ENCODE peak calls at places on chromosomes 11 and 22, in ten cellular contexts. One of them, this sample, is unnamed.

GRCh38 chr22:46660604-46661201 is 40.5 kb downstream of the GRAMD4 start:
- DNase-seq in thoracic aorta: no peak
- DNase-seq in RWPE1: no peak
- DNase-seq in NCI-H1930: no peak
- DNase-seq in foreskin keratinocyte: no peak
- DNase-seq in astrocyte: no peak
- DNase-seq in T-helper 9 cell: peak
- DNase-seq in HTR-8/SVneo: no peak
- DNase-seq in kidney glomerular epithelial cell: no peak
- DNase-seq in left cardiac atrium: peak
- DNase-seq in this sample: no peak

GRCh38 chr11:47186076-47186936 is at the start of gene PACSIN3:
- DNase-seq in thoracic aorta: no peak
- DNase-seq in RWPE1: peak
- DNase-seq in NCI-H1930: peak
- DNase-seq in foreskin keratinocyte: no peak
- DNase-seq in astrocyte: no peak
- DNase-seq in T-helper 9 cell: peak
- DNase-seq in HTR-8/SVneo: peak
- DNase-seq in kidney glomerular epithelial cell: no peak
- DNase-seq in left cardiac atrium: peak
- DNase-seq in this sample: no peak

GRCh38 chr22:42932857-42933782 is 76.0 kb upstream of the ARFGAP3 start:
- DNase-seq in thoracic aorta: no peak
- DNase-seq in RWPE1: no peak
- DNase-seq in NCI-H1930: no peak
- DNase-seq in foreskin keratinocyte: no peak
- DNase-seq in astrocyte: peak
- DNase-seq in T-helper 9 cell: no peak
- DNase-seq in HTR-8/SVneo: no peak
- DNase-seq in kidney glomerular epithelial cell: no peak
- DNase-seq in left cardiac atrium: no peak
- DNase-seq in this sample: peak

GRCh38 chr11:119772581-119772980 is 43.6 kb upstream of the NECTIN1 start:
- DNase-seq in thoracic aorta: no peak
- DNase-seq in RWPE1: no peak
- DNase-seq in NCI-H1930: no peak
- DNase-seq in foreskin keratinocyte: no peak
- DNase-seq in astrocyte: no peak
- DNase-seq in T-helper 9 cell: no peak
- DNase-seq in HTR-8/SVneo: no peak
- DNase-seq in kidney glomerular epithelial cell: no peak
- DNase-seq in left cardiac atrium: no peak
- DNase-seq in this sample: no peak

GRCh38 chr11:30876656-30877371 is 290.7 kb upstream of the MPPED2 start:
- DNase-seq in thoracic aorta: no peak
- DNase-seq in RWPE1: no peak
- DNase-seq in NCI-H1930: no peak
- DNase-seq in foreskin keratinocyte: peak
- DNase-seq in astrocyte: no peak
- DNase-seq in T-helper 9 cell: no peak
- DNase-seq in HTR-8/SVneo: no peak
- DNase-seq in kidney glomerular epithelial cell: no peak
- DNase-seq in left cardiac atrium: peak
- DNase-seq in this sample: no peak

GRCh38 chr22:20999350-21000214 is 2.3 kb downstream of the THAP7 start:
- DNase-seq in thoracic aorta: no peak
- DNase-seq in RWPE1: no peak
- DNase-seq in NCI-H1930: no peak
- DNase-seq in foreskin keratinocyte: no peak
- DNase-seq in astrocyte: no peak
- DNase-seq in T-helper 9 cell: no peak
- DNase-seq in HTR-8/SVneo: no peak
- DNase-seq in kidney glomerular epithelial cell: no peak
- DNase-seq in left cardiac atrium: no peak
- DNase-seq in this sample: no peak

GRCh38 chr11:34148504-34149165 is 43.2 kb downstream of the NAT10 start:
- DNase-seq in thoracic aorta: no peak
- DNase-seq in RWPE1: no peak
- DNase-seq in NCI-H1930: no peak
- DNase-seq in foreskin keratinocyte: no peak
- DNase-seq in astrocyte: no peak
- DNase-seq in T-helper 9 cell: no peak
- DNase-seq in HTR-8/SVneo: no peak
- DNase-seq in kidney glomerular epithelial cell: no peak
- DNase-seq in left cardiac atrium: no peak
- DNase-seq in this sample: no peak

GRCh38 chr11:68146704-68147474 is 25.7 kb upstream of the CHKA start:
- DNase-seq in thoracic aorta: no peak
- DNase-seq in RWPE1: peak
- DNase-seq in NCI-H1930: no peak
- DNase-seq in foreskin keratinocyte: no peak
- DNase-seq in astrocyte: no peak
- DNase-seq in T-helper 9 cell: no peak
- DNase-seq in HTR-8/SVneo: peak
- DNase-seq in kidney glomerular epithelial cell: peak
- DNase-seq in left cardiac atrium: peak
- DNase-seq in this sample: no peak

GRCh38 chr11:95100191-95100648 is 10.6 kb downstream of the ENDOD1 start:
- DNase-seq in thoracic aorta: no peak
- DNase-seq in RWPE1: no peak
- DNase-seq in NCI-H1930: no peak
- DNase-seq in foreskin keratinocyte: no peak
- DNase-seq in astrocyte: no peak
- DNase-seq in T-helper 9 cell: no peak
- DNase-seq in HTR-8/SVneo: no peak
- DNase-seq in kidney glomerular epithelial cell: no peak
- DNase-seq in left cardiac atrium: no peak
- DNase-seq in this sample: no peak

GRCh38 chr11:93718057-93718563 is 23.2 kb downstream of the TAF1D start:
- DNase-seq in thoracic aorta: no peak
- DNase-seq in RWPE1: no peak
- DNase-seq in NCI-H1930: no peak
- DNase-seq in foreskin keratinocyte: no peak
- DNase-seq in astrocyte: no peak
- DNase-seq in T-helper 9 cell: no peak
- DNase-seq in HTR-8/SVneo: no peak
- DNase-seq in kidney glomerular epithelial cell: no peak
- DNase-seq in left cardiac atrium: no peak
- DNase-seq in this sample: peak

GRCh38 chr11:116840746-116841296 is 3.4 kb upstream of the APOA1 start:
- DNase-seq in thoracic aorta: no peak
- DNase-seq in RWPE1: no peak
- DNase-seq in NCI-H1930: no peak
- DNase-seq in foreskin keratinocyte: no peak
- DNase-seq in astrocyte: no peak
- DNase-seq in T-helper 9 cell: no peak
- DNase-seq in HTR-8/SVneo: no peak
- DNase-seq in kidney glomerular epithelial cell: no peak
- DNase-seq in left cardiac atrium: no peak
- DNase-seq in this sample: no peak

GRCh38 chr22:44430716-44431115 is 67.3 kb downstream of the RTL6 start:
- DNase-seq in thoracic aorta: no peak
- DNase-seq in RWPE1: no peak
- DNase-seq in NCI-H1930: no peak
- DNase-seq in foreskin keratinocyte: no peak
- DNase-seq in astrocyte: no peak
- DNase-seq in T-helper 9 cell: no peak
- DNase-seq in HTR-8/SVneo: no peak
- DNase-seq in kidney glomerular epithelial cell: no peak
- DNase-seq in left cardiac atrium: no peak
- DNase-seq in this sample: no peak

GRCh38 chr22:19719488-19720021 is 3.8 kb upstream of the GP1BB start:
- DNase-seq in thoracic aorta: no peak
- DNase-seq in RWPE1: no peak
- DNase-seq in NCI-H1930: no peak
- DNase-seq in foreskin keratinocyte: no peak
- DNase-seq in astrocyte: no peak
- DNase-seq in T-helper 9 cell: no peak
- DNase-seq in HTR-8/SVneo: no peak
- DNase-seq in kidney glomerular epithelial cell: no peak
- DNase-seq in left cardiac atrium: peak
- DNase-seq in this sample: no peak

GRCh38 chr11:69642913-69643632 is 2.1 kb downstream of the CCND1 start:
- DNase-seq in thoracic aorta: no peak
- DNase-seq in RWPE1: no peak
- DNase-seq in NCI-H1930: peak
- DNase-seq in foreskin keratinocyte: peak
- DNase-seq in astrocyte: peak
- DNase-seq in T-helper 9 cell: peak
- DNase-seq in HTR-8/SVneo: peak
- DNase-seq in kidney glomerular epithelial cell: peak
- DNase-seq in left cardiac atrium: peak
- DNase-seq in this sample: peak

GRCh38 chr22:40414838-40415505 is 44.6 kb downstream of the SGSM3 start:
- DNase-seq in thoracic aorta: no peak
- DNase-seq in RWPE1: no peak
- DNase-seq in NCI-H1930: no peak
- DNase-seq in foreskin keratinocyte: no peak
- DNase-seq in astrocyte: no peak
- DNase-seq in T-helper 9 cell: no peak
- DNase-seq in HTR-8/SVneo: no peak
- DNase-seq in kidney glomerular epithelial cell: no peak
- DNase-seq in left cardiac atrium: no peak
- DNase-seq in this sample: no peak

GRCh38 chr11:33344611-33345010 is 87.4 kb downstream of the HIPK3 start:
- DNase-seq in thoracic aorta: no peak
- DNase-seq in RWPE1: no peak
- DNase-seq in NCI-H1930: no peak
- DNase-seq in foreskin keratinocyte: no peak
- DNase-seq in astrocyte: no peak
- DNase-seq in T-helper 9 cell: no peak
- DNase-seq in HTR-8/SVneo: no peak
- DNase-seq in kidney glomerular epithelial cell: no peak
- DNase-seq in left cardiac atrium: no peak
- DNase-seq in this sample: no peak

GRCh38 chr11:118912742-118913410 is 12.8 kb downstream of the BCL9L start:
- DNase-seq in thoracic aorta: no peak
- DNase-seq in RWPE1: no peak
- DNase-seq in NCI-H1930: no peak
- DNase-seq in foreskin keratinocyte: peak
- DNase-seq in astrocyte: no peak
- DNase-seq in T-helper 9 cell: peak
- DNase-seq in HTR-8/SVneo: no peak
- DNase-seq in kidney glomerular epithelial cell: no peak
- DNase-seq in left cardiac atrium: no peak
- DNase-seq in this sample: no peak

GRCh38 chr11:29093416-29093815 is 923.4 kb downstream of the KCNA4 start:
- DNase-seq in thoracic aorta: no peak
- DNase-seq in RWPE1: peak
- DNase-seq in NCI-H1930: no peak
- DNase-seq in foreskin keratinocyte: peak
- DNase-seq in astrocyte: peak
- DNase-seq in T-helper 9 cell: no peak
- DNase-seq in HTR-8/SVneo: peak
- DNase-seq in kidney glomerular epithelial cell: peak
- DNase-seq in left cardiac atrium: no peak
- DNase-seq in this sample: no peak

GRCh38 chr22:17706451-17706900 is 67.8 kb downstream of the BID start:
- DNase-seq in thoracic aorta: peak
- DNase-seq in RWPE1: peak
- DNase-seq in NCI-H1930: no peak
- DNase-seq in foreskin keratinocyte: peak
- DNase-seq in astrocyte: peak
- DNase-seq in T-helper 9 cell: no peak
- DNase-seq in HTR-8/SVneo: peak
- DNase-seq in kidney glomerular epithelial cell: peak
- DNase-seq in left cardiac atrium: no peak
- DNase-seq in this sample: peak

GRCh38 chr22:32702421-32702820 is 99.1 kb upstream of the TIMP3 start:
- DNase-seq in thoracic aorta: no peak
- DNase-seq in RWPE1: no peak
- DNase-seq in NCI-H1930: no peak
- DNase-seq in foreskin keratinocyte: no peak
- DNase-seq in astrocyte: no peak
- DNase-seq in T-helper 9 cell: no peak
- DNase-seq in HTR-8/SVneo: no peak
- DNase-seq in kidney glomerular epithelial cell: no peak
- DNase-seq in left cardiac atrium: no peak
- DNase-seq in this sample: no peak

GRCh38 chr11:102757823-102758549 is 22.4 kb downstream of the MMP10 start:
- DNase-seq in thoracic aorta: no peak
- DNase-seq in RWPE1: peak
- DNase-seq in NCI-H1930: no peak
- DNase-seq in foreskin keratinocyte: peak
- DNase-seq in astrocyte: peak
- DNase-seq in T-helper 9 cell: no peak
- DNase-seq in HTR-8/SVneo: no peak
- DNase-seq in kidney glomerular epithelial cell: peak
- DNase-seq in left cardiac atrium: no peak
- DNase-seq in this sample: no peak

GRCh38 chr22:25878933-25879332 is 136.9 kb downstream of the MYO18B start:
- DNase-seq in thoracic aorta: no peak
- DNase-seq in RWPE1: no peak
- DNase-seq in NCI-H1930: peak
- DNase-seq in foreskin keratinocyte: no peak
- DNase-seq in astrocyte: no peak
- DNase-seq in T-helper 9 cell: no peak
- DNase-seq in HTR-8/SVneo: no peak
- DNase-seq in kidney glomerular epithelial cell: no peak
- DNase-seq in left cardiac atrium: no peak
- DNase-seq in this sample: no peak

GRCh38 chr11:110297726-110298297 is 1.4 kb upstream of the RDX start:
- DNase-seq in thoracic aorta: no peak
- DNase-seq in RWPE1: peak
- DNase-seq in NCI-H1930: no peak
- DNase-seq in foreskin keratinocyte: peak
- DNase-seq in astrocyte: no peak
- DNase-seq in T-helper 9 cell: no peak
- DNase-seq in HTR-8/SVneo: no peak
- DNase-seq in kidney glomerular epithelial cell: no peak
- DNase-seq in left cardiac atrium: no peak
- DNase-seq in this sample: no peak

This sample was measured in GDM1.